ENCODE peak calls at places on chromosomes 7 and 10, in ten cellular contexts. C, E, P, B, S, H, O, R, V and M are unnamed samples.
A peak's percentile ranks its signal among the peaks of the same experiment; 100 is the strongest.

GRCh38 chr7:81594767-81595166 is 175.1 kb downstream of the HGF start:
- DNase-seq in C (no peak), E (no peak), P (no peak), B (no peak), S (peak; percentile 64), H (no peak), O (no peak), R (no peak), V (no peak), M (peak; percentile 24)

GRCh38 chr7:1706721-1707613 is 36.9 kb downstream of the ELFN1 start:
- DNase-seq in C (no peak), E (no peak), P (no peak), B (no peak), S (no peak), H (no peak), O (no peak), R (no peak), V (no peak), M (no peak)

GRCh38 chr10:131041361-131041916 is 270.1 kb downstream of the TCERG1L start:
- DNase-seq in C (no peak), E (no peak), P (no peak), B (no peak), S (no peak), H (no peak), O (no peak), R (no peak), V (no peak), M (no peak)

GRCh38 chr10:17003151-17003550 is 126.5 kb downstream of the CUBN start:
- DNase-seq in C (no peak), E (peak; percentile 59), P (no peak), B (no peak), S (peak; percentile 98), H (no peak), O (no peak), R (no peak), V (peak; percentile 69), M (no peak)

GRCh38 chr7:150481207-150481920 is 30.9 kb downstream of the GIMAP8 start:
- DNase-seq in C (no peak), E (no peak), P (no peak), B (no peak), S (no peak), H (no peak), O (no peak), R (no peak), V (peak; percentile 47), M (no peak)

GRCh38 chr10:118277871-118278270 is 64.3 kb downstream of the FAM204A start:
- DNase-seq in C (no peak), E (no peak), P (no peak), B (no peak), S (no peak), H (no peak), O (no peak), R (no peak), V (no peak), M (no peak)

GRCh38 chr7:117269417-117269816 is 53.4 kb downstream of the WNT2 start:
- DNase-seq in C (no peak), E (no peak), P (no peak), B (peak; percentile 74), S (peak; percentile 99), H (no peak), O (no peak), R (peak; percentile 89), V (no peak), M (no peak)

GRCh38 chr10:71817831-71818268 is 33.2 kb downstream of the PSAP start:
- DNase-seq in C (peak; percentile 71), E (no peak), P (peak; percentile 34), B (no peak), S (no peak), H (no peak), O (no peak), R (no peak), V (no peak), M (peak; percentile 43)

GRCh38 chr7:137937202-137937560 is 64.7 kb downstream of the CREB3L2 start:
- DNase-seq in C (no peak), E (no peak), P (no peak), B (no peak), S (peak; percentile 37), H (no peak), O (no peak), R (no peak), V (no peak), M (no peak)

GRCh38 chr7:80060218-80060806 is 74.3 kb upstream of the GNAI1 start:
- DNase-seq in C (no peak), E (no peak), P (no peak), B (peak; percentile 71), S (peak; percentile 45), H (peak; percentile 41), O (no peak), R (peak; percentile 80), V (no peak), M (no peak)

GRCh38 chr7:99694201-99694911 is 14.6 kb upstream of the CYP3A5 start:
- DNase-seq in C (no peak), E (no peak), P (no peak), B (no peak), S (no peak), H (peak; percentile 91), O (no peak), R (no peak), V (no peak), M (no peak)

GRCh38 chr10:73648252-73648651 is 7.0 kb upstream of the MYOZ1 start:
- DNase-seq in C (no peak), E (no peak), P (no peak), B (no peak), S (no peak), H (no peak), O (no peak), R (no peak), V (no peak), M (no peak)

GRCh38 chr10:43042503-43043341 is 34.1 kb upstream of the RET start:
- DNase-seq in C (peak; percentile 12), E (no peak), P (no peak), B (no peak), S (no peak), H (no peak), O (no peak), R (no peak), V (no peak), M (no peak)
- TF ChIP-seq CTCF in C (no peak), E (no peak), P (no peak), B (no peak), S (no peak), H (no peak), O (no peak), R (peak; percentile 21), V (no peak), M (no peak)

DNA sequence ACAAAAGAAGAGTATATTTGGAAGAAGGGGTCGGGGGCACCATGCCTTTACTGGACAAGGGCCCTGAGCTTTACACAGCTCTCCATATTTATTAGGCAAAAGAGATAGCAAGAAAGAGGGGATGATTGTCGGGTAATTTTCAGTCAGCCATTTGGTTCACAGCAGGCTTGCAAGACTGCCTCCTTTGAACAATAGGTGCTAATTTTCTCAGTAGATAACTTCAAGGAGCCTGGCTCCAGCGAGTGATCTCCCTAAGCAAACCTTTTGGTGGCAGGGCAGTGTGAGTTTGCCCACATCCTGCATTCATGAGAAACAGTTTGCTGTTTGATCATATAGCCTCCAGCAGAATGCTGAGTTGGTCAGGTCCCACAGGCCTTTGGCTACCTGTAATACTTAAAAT is 94.3 kb downstream of the ZNF248 start:
- DNase-seq in C (no peak), E (no peak), P (no peak), B (no peak), S (no peak), H (no peak), O (no peak), R (no peak), V (no peak), M (no peak)
- H3K9me3 ChIP-seq in C (peaks cover 59% of the 10 kb centered on the region), E (no peaks in the 10 kb centered on the region), P (no peaks in the 10 kb centered on the region), B (peaks cover 4% of the 10 kb centered on the region), S (no peaks in the 10 kb centered on the region), H (no peaks in the 10 kb centered on the region), O (peaks cover 70% of the 10 kb centered on the region), R (peaks cover 42% of the 10 kb centered on the region), V (peaks cover 12% of the 10 kb centered on the region), M (peaks cover 9% of the 10 kb centered on the region)

DNA sequence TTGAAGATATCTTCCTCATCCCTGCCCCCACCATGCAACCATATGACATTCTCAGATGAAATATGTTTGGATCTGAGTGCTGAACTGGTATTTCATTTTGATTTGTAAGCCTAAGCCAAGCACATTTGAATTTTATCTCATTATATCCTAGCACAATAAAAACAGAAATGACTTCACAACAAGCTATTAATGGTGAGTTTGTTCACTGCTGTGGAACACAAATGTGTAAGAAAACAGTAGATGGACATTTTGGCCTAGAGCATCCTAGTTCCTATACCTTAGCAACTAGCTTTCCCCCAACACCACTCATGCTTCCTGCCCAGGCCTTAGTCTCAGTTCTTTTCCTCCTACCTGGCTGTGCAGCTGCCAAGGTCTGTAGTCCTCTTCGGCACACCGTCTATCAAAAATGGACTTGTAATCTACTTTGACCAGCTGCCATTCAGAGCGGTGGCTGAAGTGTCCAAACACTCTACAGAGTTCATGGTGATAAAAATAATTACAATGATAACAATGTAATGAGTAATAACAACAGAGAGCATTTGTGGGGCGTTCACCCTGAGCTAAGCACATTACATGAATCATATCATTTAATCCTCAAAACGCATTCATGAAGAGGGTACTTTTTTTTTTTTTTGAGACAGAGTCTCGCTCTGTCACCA is 491.9 kb downstream of the SORCS1 start:
- DNase-seq in C (no peak), E (no peak), P (no peak), B (no peak), S (no peak), H (no peak), O (no peak), R (peak; percentile 7), V (no peak), M (no peak)
- TF ChIP-seq CTCF in C (no peak), E (no peak), P (no peak), B (no peak), S (no peak), H (no peak), O (no peak), R (no peak), V (no peak), M (no peak)

DNA sequence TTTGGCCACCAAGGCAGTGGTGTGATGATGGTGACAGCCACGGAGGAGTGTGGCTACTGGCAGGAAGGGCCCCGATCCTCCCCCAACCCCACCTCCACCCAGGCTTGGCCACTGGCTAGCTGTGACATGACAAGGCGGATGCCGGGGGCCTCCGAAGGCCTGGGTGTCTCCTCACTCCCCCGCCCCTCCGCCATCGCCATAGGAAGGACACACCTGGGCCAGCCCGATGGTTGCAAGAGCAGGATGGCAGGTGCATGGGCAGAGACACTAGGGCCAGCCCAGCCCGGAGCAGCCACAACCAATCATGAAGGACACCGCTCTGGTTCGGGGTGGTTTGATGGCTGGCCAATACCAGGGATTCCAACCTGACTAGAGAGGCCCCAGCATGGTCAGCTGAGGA is 81.0 kb downstream of the PTPRN2 start:
- DNase-seq in C (no peak), E (no peak), P (no peak), B (no peak), S (no peak), H (no peak), O (no peak), R (no peak), V (no peak), M (no peak)
- H3K9me3 ChIP-seq in C (peaks cover 15% of the 10 kb centered on the region), E (peaks cover 4% of the 10 kb centered on the region), P (no peaks in the 10 kb centered on the region), B (peaks cover 46% of the 10 kb centered on the region), S (peaks cover 14% of the 10 kb centered on the region), H (no peaks in the 10 kb centered on the region), O (peaks cover 29% of the 10 kb centered on the region), R (peaks cover 4% of the 10 kb centered on the region), V (no peaks in the 10 kb centered on the region), M (peaks cover 27% of the 10 kb centered on the region)